ENCODE peak calls at places on chromosomes 12 and 14, in eight cellular contexts. W is NCI-H2171 treated with DMSO at 0.1 percent for 48 hours, V is H9, A is stomach, D is transverse colon, U is heart left ventricle, M is SW 1271, F is endothelial cell of umbilical vein. T is an unnamed sample.

GRCh38 chr14:52131640-52132320 is 62.9 kb upstream of the NID2 start:
- DNase-seq in W (peak; percentile 88), F (peak; percentile 86), A (peak; percentile 49), V (peak; percentile 86), U (peak; percentile 83), D (peak; percentile 84), M (peak; percentile 49), T (peak; percentile 83)

GRCh38 chr12:10121278-10121677 is 8.7 kb downstream of the CLEC7A start:
- DNase-seq in A (no peak), U (no peak), W (no peak), M (no peak), V (no peak), D (no peak), F (no peak), T (no peak)

GRCh38 chr14:74821267-74821915 is 54.6 kb downstream of the PROX2 start:
- DNase-seq in A (no peak), F (no peak), U (no peak), M (no peak), V (no peak), D (no peak), W (no peak), T (no peak)

GRCh38 chr14:42804146-42804545 is 1197.5 kb downstream of the LRFN5 start:
- DNase-seq in F (no peak), D (no peak), M (no peak), V (no peak), W (peak; percentile 96), U (no peak), A (no peak), T (no peak)

GRCh38 chr12:13099066-13099909 is 4.2 kb downstream of the GSG1 start:
- DNase-seq in D (no peak), M (no peak), W (no peak), F (peak; percentile 86), V (no peak), A (no peak), U (peak; percentile 49), T (no peak)

GRCh38 chr12:124713041-124713435 is 145.6 kb upstream of the NCOR2 start:
- DNase-seq in D (peak; percentile 38), M (no peak), W (no peak), A (peak; percentile 57), F (peak; percentile 56), U (peak; percentile 84), V (no peak), T (no peak)

GRCh38 chr12:1534708-1535107 is 59.7 kb downstream of the FBXL14 start:
- DNase-seq in F (no peak), U (no peak), M (no peak), W (no peak), D (peak; percentile 30), A (no peak), V (peak; percentile 25), T (no peak)

GRCh38 chr12:52439420-52439819 is 5.2 kb upstream of the KRT75 start:
- DNase-seq in W (no peak), M (no peak), A (no peak), V (no peak), D (no peak), F (no peak), U (no peak), T (no peak)

GRCh38 chr12:51127050-51127729 is 43.8 kb upstream of the CSRNP2 start:
- DNase-seq in V (no peak), W (no peak), F (no peak), M (no peak), A (no peak), D (no peak), U (no peak), T (no peak)

GRCh38 chr12:31715283-31715825 is 13.5 kb downstream of the AMN1 start:
- DNase-seq in W (no peak), U (no peak), A (no peak), V (no peak), D (no peak), F (peak; percentile 89), M (no peak), T (no peak)

GRCh38 chr12:28017126-28017872 is 44.8 kb upstream of the PTHLH start:
- DNase-seq in U (no peak), V (no peak), D (no peak), A (no peak), F (no peak), W (no peak), M (no peak), T (no peak)

GRCh38 chr12:119803391-119803791 is 73.7 kb downstream of the CIT start:
- DNase-seq in M (no peak), V (peak; percentile 80), F (no peak), D (no peak), W (no peak), U (no peak), A (no peak), T (peak; percentile 11)

GRCh38 chr12:6167327-6168280 is 32.6 kb upstream of the CD9 start:
- DNase-seq in M (peak; percentile 95), W (no peak), U (peak; percentile 88), A (peak; percentile 44), V (no peak), D (peak; percentile 45), F (peak; percentile 99), T (peak; percentile 45)

GRCh38 chr12:121789800-121790748 is 3.4 kb downstream of the RHOF start:
- DNase-seq in M (no peak), F (no peak), W (no peak), D (peak; percentile 87), A (peak; percentile 75), U (peak; percentile 75), V (no peak), T (no peak)

GRCh38 chr14:100594625-100594951 is 7.4 kb upstream of the BEGAIN start:
- DNase-seq in W (no peak), D (no peak), F (no peak), U (no peak), M (no peak), A (no peak), V (no peak), T (no peak)

GRCh38 chr12:79687711-79688270 is 3.0 kb downstream of the PAWR start:
- DNase-seq in W (peak; percentile 29), V (no peak), D (no peak), F (peak; percentile 55), A (no peak), U (no peak), M (no peak), T (no peak)

GRCh38 chr14:80930836-80931389 is 10.6 kb downstream of the CEP128 start:
- DNase-seq in M (no peak), U (no peak), A (no peak), D (peak; percentile 33), V (no peak), F (no peak), W (no peak), T (no peak)

GRCh38 chr14:101623685-101624444 is 62.6 kb downstream of the DIO3 start:
- DNase-seq in M (no peak), U (no peak), F (no peak), V (no peak), A (no peak), W (no peak), D (no peak), T (no peak)

GRCh38 chr12:106672308-106673085 is 89.7 kb downstream of the RFX4 start:
- DNase-seq in U (no peak), W (peak; percentile 6), A (no peak), F (no peak), V (no peak), M (no peak), D (no peak), T (no peak)

GRCh38 chr14:43535231-43535838 is 971.7 kb downstream of the FSCB start:
- DNase-seq in V (peak; percentile 46), F (no peak), D (no peak), W (no peak), U (no peak), A (no peak), M (no peak), T (no peak)

GRCh38 chr14:60565211-60565610 is 56.3 kb downstream of the SIX6 start:
- DNase-seq in D (no peak), W (peak; percentile 40), U (no peak), A (no peak), V (no peak), F (no peak), M (no peak), T (no peak)

GRCh38 chr12:115267891-115268290 is 583.9 kb upstream of the TBX3 start:
- DNase-seq in M (no peak), F (no peak), W (no peak), D (no peak), A (no peak), U (no peak), V (no peak), T (no peak)

GRCh38 chr14:30322819-30323218 is 236.1 kb upstream of the G2E3 start:
- DNase-seq in D (no peak), A (no peak), V (no peak), F (no peak), U (no peak), M (no peak), W (no peak), T (no peak)

GRCh38 chr12:19129121-19129485 is 430 bp upstream of the PLEKHA5 start:
- DNase-seq in F (peak; percentile 53), A (no peak), U (no peak), M (no peak), W (no peak), D (no peak), V (no peak), T (no peak)